ENCODE peak calls at places on chromosomes 4 and X, in nine cellular contexts. C is astrocyte of the spinal cord, I is astrocyte of the cerebellum, O is H9, B is esophagus muscularis mucosa, M is fibroblast of the aortic adventitia, Q is GM13976, N is GM23338, X is epithelial cell of esophagus. Z is an unnamed sample.

GRCh38 chr4:147714575-147715401 is 17.1 kb upstream of the ARHGAP10 start:
- DNase-seq in C (peak), I (peak), O (no peak), B (peak), M (peak), Q (no peak), N (no peak), X (peak), Z (no peak)

GRCh38 chr4:10808591-10808990 is 124.0 kb upstream of the CLNK start:
- DNase-seq in C (peak), I (peak), O (no peak), B (no peak), M (peak), Q (no peak), N (no peak), X (no peak), Z (no peak)

GRCh38 chr4:7433376-7434140 is 1.2 kb downstream of the PSAPL1 start:
- DNase-seq in C (no peak), I (no peak), O (no peak), B (no peak), M (no peak), Q (no peak), N (no peak), X (no peak), Z (no peak)

GRCh38 chrX:14022019-14022418 is 7.7 kb downstream of the GEMIN8 start:
- DNase-seq in C (no peak), I (no peak), O (no peak), B (no peak), M (no peak), Q (no peak), N (no peak), X (no peak), Z (no peak)

GRCh38 chrX:13288671-13289070 is 31.2 kb downstream of the ATXN3L start:
- DNase-seq in C (no peak), I (no peak), O (no peak), B (no peak), M (no peak), Q (no peak), N (no peak), X (no peak), Z (no peak)

GRCh38 chrX:74015379-74016019 is 288.5 kb upstream of the ZCCHC13 start:
- DNase-seq in C (peak), I (peak), O (peak), B (no peak), M (peak), Q (peak), N (peak), X (peak), Z (peak)

GRCh38 chrX:38975368-38975767 is 174.1 kb downstream of the MID1IP1 start:
- DNase-seq in C (no peak), I (no peak), O (no peak), B (no peak), M (peak), Q (no peak), N (no peak), X (peak), Z (no peak)

GRCh38 chr4:17717301-17717700 is 64.1 kb downstream of the FAM184B start:
- DNase-seq in C (no peak), I (no peak), O (no peak), B (no peak), M (no peak), Q (no peak), N (no peak), X (no peak), Z (no peak)

GRCh38 chr4:110508827-110509446 is 33.0 kb downstream of the ENPEP start:
- DNase-seq in C (peak), I (no peak), O (no peak), B (no peak), M (peak), Q (peak), N (peak), X (peak), Z (no peak)

GRCh38 chr4:40990202-40990898 is 224.0 kb downstream of the APBB2 start:
- DNase-seq in C (peak), I (peak), O (no peak), B (no peak), M (peak), Q (no peak), N (no peak), X (peak), Z (no peak)

GRCh38 chr4:148443550-148444295 is 1.5 kb upstream of the NR3C2 start:
- DNase-seq in C (no peak), I (no peak), O (no peak), B (no peak), M (no peak), Q (peak), N (peak), X (peak), Z (peak)

GRCh38 chrX:13511557-13512330 is 57.7 kb upstream of the EGFL6 start:
- DNase-seq in C (no peak), I (no peak), O (no peak), B (no peak), M (peak), Q (no peak), N (no peak), X (peak), Z (no peak)

GRCh38 chr4:3704669-3705068 is 61.5 kb upstream of the ADRA2C start:
- DNase-seq in C (no peak), I (no peak), O (no peak), B (no peak), M (no peak), Q (no peak), N (no peak), X (no peak), Z (no peak)

GRCh38 chr4:27293831-27294230 is 433.2 kb downstream of the STIM2 start:
- DNase-seq in C (no peak), I (no peak), O (no peak), B (peak), M (no peak), Q (no peak), N (no peak), X (peak), Z (no peak)

GRCh38 chr4:38278255-38278654 is 318.1 kb downstream of the PTTG2 start:
- DNase-seq in C (no peak), I (no peak), O (no peak), B (no peak), M (no peak), Q (no peak), N (no peak), X (no peak), Z (no peak)

GRCh38 chrX:56564182-56564885 is 907 bp downstream of the UBQLN2 start:
- DNase-seq in C (peak), I (peak), O (no peak), B (no peak), M (peak), Q (peak), N (peak), X (peak), Z (no peak)

GRCh38 chr4:188220006-188220405 is 80.8 kb downstream of the TRIML1 start:
- DNase-seq in C (no peak), I (no peak), O (no peak), B (no peak), M (no peak), Q (no peak), N (no peak), X (no peak), Z (no peak)

GRCh38 chr4:101621120-101621519 is 169.4 kb upstream of the BANK1 start:
- DNase-seq in C (peak), I (peak), O (no peak), B (no peak), M (peak), Q (no peak), N (no peak), X (no peak), Z (no peak)

GRCh38 chrX:39900788-39901170 is 197.0 kb downstream of the BCOR start:
- DNase-seq in C (no peak), I (no peak), O (no peak), B (no peak), M (no peak), Q (no peak), N (peak), X (no peak), Z (no peak)

GRCh38 chr4:14871676-14872430 is 130.4 kb upstream of the CPEB2 start:
- DNase-seq in C (no peak), I (no peak), O (peak), B (no peak), M (peak), Q (no peak), N (peak), X (peak), Z (peak)

GRCh38 chr4:122992111-122992510 is 69.7 kb upstream of the NUDT6 start:
- DNase-seq in C (no peak), I (peak), O (no peak), B (no peak), M (peak), Q (no peak), N (no peak), X (peak), Z (no peak)

GRCh38 chrX:105314468-105314867 is 94.0 kb upstream of the TEX13A start:
- DNase-seq in C (peak), I (peak), O (no peak), B (no peak), M (peak), Q (no peak), N (no peak), X (peak), Z (no peak)

GRCh38 chr4:7352486-7352885 is 82.2 kb downstream of the PSAPL1 start:
- DNase-seq in C (no peak), I (no peak), O (no peak), B (no peak), M (no peak), Q (no peak), N (no peak), X (no peak), Z (no peak)

GRCh38 chrX:100407784-100408642 is 2.1 kb downstream of the PCDH19 start:
- DNase-seq in C (no peak), I (no peak), O (peak), B (no peak), M (no peak), Q (peak), N (peak), X (peak), Z (no peak)

GRCh38 chr4:112130903-112131302 is 14.4 kb upstream of the FAM241A start:
- DNase-seq in C (no peak), I (no peak), O (peak), B (no peak), M (no peak), Q (no peak), N (peak), X (peak), Z (peak)

GRCh38 chr4:41169256-41169655 is 45.1 kb downstream of the APBB2 start:
- DNase-seq in C (no peak), I (no peak), O (no peak), B (no peak), M (no peak), Q (no peak), N (no peak), X (no peak), Z (no peak)

GRCh38 chrX:9337056-9337455 is 127.8 kb upstream of the TBL1X start:
- DNase-seq in C (peak), I (no peak), O (no peak), B (no peak), M (peak), Q (no peak), N (no peak), X (no peak), Z (no peak)

GRCh38 chr4:148716361-148717063 is 274.3 kb upstream of the NR3C2 start:
- DNase-seq in C (no peak), I (no peak), O (no peak), B (no peak), M (no peak), Q (no peak), N (peak), X (no peak), Z (peak)

GRCh38 chrX:7067266-7067665 is 80.2 kb upstream of the STS start:
- DNase-seq in C (no peak), I (no peak), O (no peak), B (no peak), M (no peak), Q (no peak), N (no peak), X (no peak), Z (no peak)

GRCh38 chr4:109959195-109959594 is 46.5 kb downstream of the EGF start:
- DNase-seq in C (no peak), I (no peak), O (no peak), B (no peak), M (no peak), Q (no peak), N (no peak), X (no peak), Z (no peak)

GRCh38 chr4:169342159-169342865 is 71.6 kb upstream of the SH3RF1 start:
- DNase-seq in C (no peak), I (no peak), O (no peak), B (no peak), M (no peak), Q (no peak), N (no peak), X (no peak), Z (no peak)

GRCh38 chrX:41666251-41666650 is 22.5 kb upstream of the GPR34 start:
- DNase-seq in C (peak), I (no peak), O (no peak), B (no peak), M (peak), Q (no peak), N (no peak), X (no peak), Z (no peak)

GRCh38 chr4:73970011-73970410 is 11.8 kb downstream of the PF4 start:
- DNase-seq in C (no peak), I (no peak), O (no peak), B (no peak), M (no peak), Q (no peak), N (no peak), X (no peak), Z (no peak)

GRCh38 chr4:73970945-73971344 is 10.9 kb downstream of the PF4 start:
- DNase-seq in C (no peak), I (no peak), O (no peak), B (no peak), M (no peak), Q (no peak), N (no peak), X (no peak), Z (no peak)

GRCh38 chr4:73967891-73968290 is 13.9 kb downstream of the PF4 start:
- DNase-seq in C (no peak), I (no peak), O (no peak), B (no peak), M (no peak), Q (no peak), N (no peak), X (no peak), Z (no peak)

GRCh38 chr4:73962724-73963123 is 19.1 kb downstream of the PF4 start:
- DNase-seq in C (no peak), I (no peak), O (no peak), B (no peak), M (no peak), Q (no peak), N (no peak), X (no peak), Z (no peak)

GRCh38 chr4:73964862-73965611 is 16.8 kb downstream of the PF4 start:
- DNase-seq in C (no peak), I (no peak), O (peak), B (no peak), M (no peak), Q (no peak), N (peak), X (peak), Z (peak)
- TF ChIP-seq CTCF in C (peak), I (no peak), O (peak), B (no peak), M (peak), Q (peak), N (peak), X (peak), Z (peak)

GRCh38 chr4:64016893-64017292 is 392.4 kb downstream of the TECRL start:
- DNase-seq in C (no peak), I (no peak), O (no peak), B (peak), M (no peak), Q (no peak), N (no peak), X (no peak), Z (no peak)

DNA sequence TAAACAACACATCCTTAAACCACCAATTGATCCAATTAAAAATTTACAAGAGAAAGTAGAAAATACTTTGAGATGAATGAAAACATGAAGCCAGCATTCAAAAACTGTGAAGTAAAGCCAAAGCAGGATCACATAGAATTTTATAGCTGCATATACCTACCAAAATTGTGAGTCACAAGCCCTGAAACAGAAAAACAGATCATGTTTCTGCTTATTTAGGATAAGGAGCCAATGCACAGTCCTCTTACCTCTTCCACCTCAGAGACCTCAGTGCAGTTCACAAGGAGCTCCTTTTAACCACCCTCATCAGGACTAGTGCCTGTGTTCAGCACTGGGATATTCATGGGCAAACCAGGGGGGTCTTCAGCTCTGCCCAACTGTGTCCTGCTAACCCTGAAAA is 386.7 kb downstream of the TECRL start:
- DNase-seq in C (no peak), I (no peak), O (no peak), B (no peak), M (no peak), Q (no peak), N (no peak), X (no peak), Z (no peak)
- TF ChIP-seq CTCF in C (no peak), I (no peak), O (no peak), B (no peak), M (no peak), Q (no peak), N (no peak), X (no peak), Z (no peak)

DNA sequence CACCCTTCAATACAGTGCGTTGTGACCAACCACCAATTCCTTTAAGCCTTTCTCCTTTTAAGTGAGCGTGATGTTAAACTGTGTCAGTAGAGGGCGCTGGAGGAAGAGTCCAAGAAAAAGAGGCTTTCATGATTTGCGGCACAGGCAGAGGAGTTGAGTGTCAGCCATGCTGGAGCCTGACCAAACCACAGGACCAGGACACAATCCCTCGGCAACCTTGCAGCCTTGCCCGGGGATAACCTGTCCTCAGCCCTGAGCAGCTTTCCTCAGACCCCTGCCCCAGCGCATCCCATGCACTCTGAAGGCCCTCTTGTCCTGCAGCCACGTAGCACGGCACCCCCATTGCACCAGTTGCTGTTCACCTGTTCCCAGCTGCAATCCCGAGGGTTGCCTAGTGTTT is 53.5 kb upstream of the SMIM31 start:
- DNase-seq in C (no peak), I (no peak), O (peak), B (no peak), M (no peak), Q (no peak), N (peak), X (peak), Z (peak)
- TF ChIP-seq CTCF in C (no peak), I (no peak), O (peak), B (no peak), M (no peak), Q (peak), N (peak), X (peak), Z (peak)

GRCh38 chr4:145498430-145498829 is 16.8 kb downstream of the SMAD1 start:
- DNase-seq in C (no peak), I (no peak), O (no peak), B (no peak), M (no peak), Q (no peak), N (no peak), X (no peak), Z (no peak)

GRCh38 chr4:145494666-145495065 is 13.0 kb downstream of the SMAD1 start:
- DNase-seq in C (no peak), I (no peak), O (no peak), B (no peak), M (no peak), Q (no peak), N (no peak), X (no peak), Z (no peak)

GRCh38 chr4:145501051-145501660 is 19.5 kb downstream of the SMAD1 start:
- DNase-seq in C (no peak), I (no peak), O (no peak), B (no peak), M (no peak), Q (no peak), N (no peak), X (no peak), Z (no peak)

GRCh38 chr4:145496292-145496691 is 14.6 kb downstream of the SMAD1 start:
- DNase-seq in C (no peak), I (no peak), O (no peak), B (no peak), M (no peak), Q (no peak), N (no peak), X (no peak), Z (no peak)

GRCh38 chr4:145497199-145498149 is 15.8 kb downstream of the SMAD1 start:
- DNase-seq in C (no peak), I (no peak), O (no peak), B (no peak), M (no peak), Q (no peak), N (no peak), X (no peak), Z (no peak)
- TF ChIP-seq CTCF in C (no peak), I (no peak), O (no peak), B (no peak), M (no peak), Q (no peak), N (no peak), X (no peak), Z (no peak)

DNA sequence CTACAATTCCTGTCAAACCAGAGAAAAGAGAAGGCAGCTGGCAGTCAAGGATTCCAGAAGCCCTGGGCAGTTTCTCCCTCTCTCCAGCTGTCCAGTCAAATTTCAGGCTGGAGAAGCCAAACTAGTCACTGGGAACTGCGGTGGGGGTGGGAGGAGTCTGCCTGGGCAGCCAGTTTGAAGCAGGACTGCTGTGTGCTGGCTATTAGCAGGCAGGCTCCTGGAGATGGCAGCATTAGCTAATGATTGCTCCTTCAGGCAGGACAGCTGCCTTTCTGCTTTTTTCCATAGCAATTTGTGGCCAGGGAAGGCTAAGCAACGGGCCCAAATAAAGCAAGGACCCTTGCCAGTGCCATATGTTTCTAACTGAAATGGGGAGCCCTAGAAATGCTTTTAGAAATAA is 44.7 kb upstream of the FGF13 start:
- DNase-seq in C (peak), I (peak), O (peak), B (no peak), M (peak), Q (no peak), N (peak), X (peak), Z (peak)
- TF ChIP-seq CTCF in C (peak), I (peak), O (peak), B (no peak), M (peak), Q (no peak), N (peak), X (peak), Z (no peak)

GRCh38 chr4:46270986-46271596 is 118.8 kb downstream of the GABRA2 start:
- DNase-seq in C (peak), I (peak), O (no peak), B (no peak), M (no peak), Q (no peak), N (peak), X (peak), Z (no peak)

GRCh38 chr4:46277165-46277951 is 112.6 kb downstream of the GABRA2 start:
- DNase-seq in C (no peak), I (no peak), O (no peak), B (no peak), M (no peak), Q (no peak), N (no peak), X (no peak), Z (no peak)

DNA sequence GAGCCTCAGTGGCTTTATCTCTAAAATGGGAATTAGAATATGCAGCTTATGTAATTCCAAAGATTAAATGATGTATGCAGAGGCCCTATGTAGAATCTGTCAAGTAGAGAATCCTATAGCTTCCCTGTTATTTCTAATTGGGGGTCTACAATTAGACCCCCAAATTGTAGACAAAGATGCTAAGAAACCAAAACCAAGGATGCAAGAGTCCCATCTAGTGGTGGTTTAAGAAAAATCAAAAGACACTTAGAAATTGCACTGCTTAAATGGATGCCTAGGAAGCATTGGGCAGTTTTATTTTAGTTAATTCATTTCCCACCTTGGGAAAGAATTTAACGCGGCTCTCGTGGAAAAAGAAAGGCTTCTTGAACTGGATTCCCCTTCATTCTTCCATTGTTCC is 115.2 kb downstream of the GABRA2 start:
- DNase-seq in C (peak), I (no peak), O (no peak), B (no peak), M (no peak), Q (no peak), N (peak), X (no peak), Z (no peak)
- TF ChIP-seq CTCF in C (peak), I (peak), O (peak), B (no peak), M (no peak), Q (peak), N (peak), X (peak), Z (no peak)

GRCh38 chrX:50941638-50942037 is 31.1 kb downstream of the BMP15 start:
- DNase-seq in C (no peak), I (no peak), O (peak), B (no peak), M (no peak), Q (no peak), N (peak), X (peak), Z (peak)
- TF ChIP-seq CTCF in C (no peak), I (peak), O (peak), B (no peak), M (peak), Q (peak), N (peak), X (peak), Z (no peak)

Z was measured in WTC11.